ENCODE peak calls at places on chromosomes 4 and X, in seven cellular contexts. D is activated T-cell treated with anti-CD3 and anti-CD28 coated beads, Interleukin-2, amount 50 U/mL, for 1 hour; Z is GM13977; R is NCI-H1436; C is left lung; X is ELR; O is ELF-1. S is an unnamed sample.

GRCh38 chr4:73735231-73735630 is 5.1 kb upstream of the CXCL8 start:
- DNase-seq in D (no peak), Z (peak), R (no peak), C (no peak), X (peak), O (no peak), S (peak)

GRCh38 chrX:136616987-136617685 is 30.8 kb upstream of the CD40LG start:
- DNase-seq in D (no peak), Z (peak), R (no peak), C (no peak), X (no peak), O (no peak), S (peak)

GRCh38 chr4:84924439-84924838 is 42.1 kb downstream of the WDFY3 start:
- DNase-seq in D (no peak), Z (no peak), R (no peak), C (no peak), X (no peak), O (no peak), S (no peak)

GRCh38 chr4:41197495-41197894 is 16.8 kb downstream of the APBB2 start:
- DNase-seq in D (no peak), Z (no peak), R (no peak), C (no peak), X (no peak), O (no peak), S (no peak)

GRCh38 chrX:153864101-153864500 is 21.9 kb downstream of the L1CAM start:
- DNase-seq in D (no peak), Z (peak), R (no peak), C (no peak), X (no peak), O (no peak), S (no peak)

GRCh38 chr4:20662851-20663250 is 37.4 kb upstream of the PACRGL start:
- DNase-seq in D (no peak), Z (no peak), R (no peak), C (no peak), X (peak), O (no peak), S (no peak)

GRCh38 chr4:157655101-157655818 is 434.7 kb downstream of the GRIA2 start:
- DNase-seq in D (no peak), Z (no peak), R (no peak), C (no peak), X (no peak), O (no peak), S (no peak)

GRCh38 chrX:152926279-152926678 is 28.4 kb downstream of the ZNF185 start:
- DNase-seq in D (peak), Z (peak), R (peak), C (no peak), X (peak), O (peak), S (no peak)

GRCh38 chr4:40699648-40700047 is 50.1 kb upstream of the NSUN7 start:
- DNase-seq in D (no peak), Z (no peak), R (no peak), C (no peak), X (peak), O (no peak), S (no peak)

GRCh38 chr4:140497428-140497775 is 691 bp downstream of the MGAT4D start:
- DNase-seq in D (no peak), Z (no peak), R (no peak), C (no peak), X (no peak), O (peak), S (no peak)

GRCh38 chrX:153459976-153460375 is 10.4 kb downstream of the HAUS7 start:
- DNase-seq in D (no peak), Z (no peak), R (no peak), C (no peak), X (peak), O (peak), S (no peak)

GRCh38 chrX:77493677-77494553 is 46.7 kb downstream of the FGF16 start:
- DNase-seq in D (no peak), Z (no peak), R (peak), C (no peak), X (peak), O (peak), S (no peak)

GRCh38 chr4:43089730-43090129 is 197.2 kb downstream of the GRXCR1 start:
- DNase-seq in D (no peak), Z (no peak), R (no peak), C (no peak), X (peak), O (no peak), S (no peak)

GRCh38 chrX:129522184-129523059 is 868 bp downstream of the SMARCA1 start:
- DNase-seq in D (no peak), Z (no peak), R (peak), C (peak), X (peak), O (peak), S (no peak)

GRCh38 chr4:6391852-6392188 is 80.6 kb downstream of the PPP2R2C start:
- DNase-seq in D (no peak), Z (no peak), R (no peak), C (no peak), X (peak), O (no peak), S (no peak)

GRCh38 chrX:47030339-47030738 is 47.9 kb upstream of the RGN start:
- DNase-seq in D (no peak), Z (peak), R (peak), C (no peak), X (peak), O (no peak), S (peak)

GRCh38 chr4:47213971-47214370 is 182.6 kb downstream of the GABRB1 start:
- DNase-seq in D (no peak), Z (no peak), R (no peak), C (no peak), X (peak), O (no peak), S (no peak)

GRCh38 chr4:81495308-81495707 is 23.6 kb upstream of the RASGEF1B start:
- DNase-seq in D (no peak), Z (no peak), R (no peak), C (no peak), X (no peak), O (no peak), S (no peak)

GRCh38 chrX:103825881-103826280 is 6.2 kb downstream of the RAB9B start:
- DNase-seq in D (no peak), Z (no peak), R (no peak), C (no peak), X (no peak), O (no peak), S (no peak)

GRCh38 chr4:78599931-78600375 is 48.4 kb downstream of the ANXA3 start:
- DNase-seq in D (no peak), Z (no peak), R (no peak), C (no peak), X (no peak), O (no peak), S (no peak)

GRCh38 chrX:35351795-35352483 is 409.3 kb downstream of the FAM47B start:
- DNase-seq in D (no peak), Z (no peak), R (no peak), C (no peak), X (no peak), O (no peak), S (no peak)

GRCh38 chrX:108527724-108528123 is 88.1 kb downstream of the COL4A5 start:
- DNase-seq in D (no peak), Z (no peak), R (no peak), C (no peak), X (no peak), O (no peak), S (no peak)

GRCh38 chr4:56958111-56958517 is 19.3 kb downstream of the NOA1 start:
- DNase-seq in D (no peak), Z (no peak), R (peak), C (peak), X (peak), O (no peak), S (no peak)

GRCh38 chrX:47540754-47541538 is 20.1 kb upstream of the ARAF start:
- DNase-seq in D (no peak), Z (no peak), R (peak), C (peak), X (peak), O (peak), S (no peak)

GRCh38 chr4:100738388-100739165 is 220.8 kb upstream of the EMCN start:
- DNase-seq in D (no peak), Z (no peak), R (no peak), C (no peak), X (peak), O (peak), S (peak)

GRCh38 chr4:147581601-147582350 is 35.4 kb upstream of the TMEM184C start:
- DNase-seq in D (no peak), Z (no peak), R (no peak), C (no peak), X (no peak), O (no peak), S (no peak)

GRCh38 chr4:124534133-124534532 is 178.4 kb downstream of the ANKRD50 start:
- DNase-seq in D (no peak), Z (no peak), R (peak), C (no peak), X (no peak), O (no peak), S (no peak)

GRCh38 chrX:118976599-118977340 is 2.4 kb downstream of the LONRF3 start:
- DNase-seq in D (peak), Z (no peak), R (no peak), C (peak), X (peak), O (peak), S (peak)

GRCh38 chr4:52751349-52751911 is at the start of gene ERVMER34-1:
- DNase-seq in D (no peak), Z (peak), R (no peak), C (peak), X (no peak), O (peak), S (no peak)

GRCh38 chr4:82893942-82894341 is 3.0 kb upstream of the SEC31A start:
- DNase-seq in D (no peak), Z (no peak), R (no peak), C (no peak), X (no peak), O (no peak), S (no peak)

GRCh38 chr4:19924761-19925160 is 326.9 kb upstream of the SLIT2 start:
- DNase-seq in D (no peak), Z (no peak), R (no peak), C (no peak), X (peak), O (no peak), S (no peak)

GRCh38 chrX:6851140-6851539 is 296.4 kb upstream of the STS start:
- DNase-seq in D (no peak), Z (no peak), R (no peak), C (no peak), X (no peak), O (no peak), S (no peak)

S was measured in GM06990.